ENCODE peak calls at places on chromosome 3, in five cellular contexts. M is endothelial cell, L is breast epithelium, J is colonic mucosa, U is GM10248. I is an unnamed sample.

GRCh38 chr3:535566-536416 is 339.2 kb downstream of the CHL1 start:
- DNase-seq in M (no peak), L (no peak), J (peak), U (no peak), I (peak)

GRCh38 chr3:66531256-66531655 is 30.4 kb upstream of the LRIG1 start:
- DNase-seq in M (no peak), L (no peak), J (no peak), U (no peak), I (no peak)

GRCh38 chr3:179840985-179841384 is 188.1 kb downstream of the USP13 start:
- DNase-seq in M (no peak), L (no peak), J (no peak), U (no peak), I (peak)

GRCh38 chr3:168165390-168166269 is 69.9 kb upstream of the GOLIM4 start:
- DNase-seq in M (peak), L (peak), J (peak), U (peak), I (peak)

GRCh38 chr3:195100903-195101591 is 169.9 kb downstream of the XXYLT1 start:
- DNase-seq in M (no peak), L (no peak), J (no peak), U (peak), I (no peak)

GRCh38 chr3:10023587-10024310 is 2.5 kb upstream of the FANCD2 start:
- DNase-seq in M (no peak), L (no peak), J (no peak), U (no peak), I (peak)

GRCh38 chr3:154301556-154301955 is 22.7 kb downstream of the DHX36 start:
- DNase-seq in M (no peak), L (no peak), J (no peak), U (no peak), I (no peak)

GRCh38 chr3:8458235-8458634 is 43.4 kb upstream of the LMCD1 start:
- DNase-seq in M (no peak), L (no peak), J (no peak), U (no peak), I (no peak)

GRCh38 chr3:72997421-72997961 is 880 bp downstream of the PPP4R2 start:
- DNase-seq in M (peak), L (no peak), J (peak), U (peak), I (peak)

GRCh38 chr3:8776406-8776805 is 7.0 kb upstream of the OXTR start:
- DNase-seq in M (no peak), L (peak), J (no peak), U (no peak), I (peak)

GRCh38 chr3:158160958-158161357 is 51.1 kb downstream of the RSRC1 start:
- DNase-seq in M (no peak), L (no peak), J (no peak), U (no peak), I (peak)

DNA sequence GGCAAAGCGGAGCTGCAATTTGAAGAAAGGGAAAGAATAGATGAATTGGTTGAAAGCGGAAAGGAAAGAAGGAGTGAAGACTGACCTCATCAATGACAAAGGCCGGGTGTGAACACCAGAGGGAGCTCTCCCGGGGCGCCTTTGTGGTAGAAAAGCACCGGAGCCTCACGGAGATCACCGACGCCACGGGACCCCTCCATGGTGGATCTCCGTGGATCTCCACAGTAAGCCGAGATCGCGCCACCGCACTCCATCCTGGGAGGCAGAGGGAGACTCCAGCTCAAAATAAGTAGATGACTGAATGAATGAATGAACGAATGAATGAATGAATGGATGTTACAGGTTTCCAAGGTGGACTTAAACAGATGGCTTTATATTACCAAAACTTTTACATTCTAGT is 25.0 kb downstream of the GPR160 start:
- DNase-seq in M (no peak), L (no peak), J (no peak), U (no peak), I (no peak)
- TF ChIP-seq CTCF in M (no peak), L (no peak), J (no peak), U (no peak), I (peak)

DNA sequence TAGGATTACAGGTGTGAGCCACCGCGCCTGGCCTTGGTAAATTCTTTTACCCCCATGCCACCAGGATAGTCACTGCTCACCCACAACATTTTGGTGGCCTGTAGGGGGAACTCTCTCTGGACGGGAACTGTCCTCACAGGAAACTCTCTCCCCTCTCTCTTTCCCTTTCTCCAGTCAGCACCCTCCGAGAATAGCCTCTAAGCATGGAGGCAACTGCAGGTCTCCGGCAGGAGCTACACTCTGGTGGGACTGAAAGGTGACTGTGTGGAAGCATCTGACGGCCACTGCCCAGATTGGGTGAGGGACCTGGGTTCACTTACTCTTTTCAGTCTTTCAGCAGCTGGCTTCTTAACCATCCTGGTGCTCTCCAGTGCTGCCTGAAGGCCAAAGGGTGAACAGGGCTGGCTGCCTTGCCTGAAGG is 21.3 kb downstream of the TRANK1 start:
- DNase-seq in M (no peak), L (no peak), J (no peak), U (no peak), I (no peak)
- TF ChIP-seq CTCF in M (no peak), L (no peak), J (no peak), U (peak), I (peak)

GRCh38 chr3:53803816-53804545 is 42.2 kb downstream of the CHDH start:
- DNase-seq in M (no peak), L (no peak), J (no peak), U (no peak), I (no peak)

GRCh38 chr3:53801319-53801718 is 44.9 kb downstream of the CHDH start:
- DNase-seq in M (no peak), L (no peak), J (no peak), U (no peak), I (no peak)

GRCh38 chr3:53803124-53803815 is 42.9 kb downstream of the CHDH start:
- DNase-seq in M (no peak), L (no peak), J (no peak), U (no peak), I (no peak)

GRCh38 chr3:53800507-53800906 is 45.7 kb downstream of the CHDH start:
- DNase-seq in M (no peak), L (no peak), J (no peak), U (no peak), I (no peak)

GRCh38 chr3:53802256-53802880 is 43.9 kb downstream of the CHDH start:
- DNase-seq in M (no peak), L (no peak), J (no peak), U (no peak), I (no peak)
- TF ChIP-seq CTCF in M (no peak), L (no peak), J (no peak), U (no peak), I (no peak)

GRCh38 chr3:134630506-134630905 is 20.3 kb downstream of the KY start:
- DNase-seq in M (no peak), L (no peak), J (no peak), U (no peak), I (no peak)
- TF ChIP-seq CTCF in M (no peak), L (no peak), J (peak), U (no peak), I (peak)

GRCh38 chr3:160049570-160049969 is 60.9 kb downstream of the IL12A start:
- DNase-seq in M (no peak), L (no peak), J (no peak), U (no peak), I (no peak)
- TF ChIP-seq CTCF in M (no peak), L (no peak), J (no peak), U (no peak), I (no peak)

GRCh38 chr3:48287034-48287433 is 46.1 kb downstream of the ZNF589 start:
- DNase-seq in M (no peak), L (no peak), J (no peak), U (no peak), I (no peak)

GRCh38 chr3:48285675-48286074 is 44.8 kb downstream of the ZNF589 start:
- DNase-seq in M (no peak), L (no peak), J (no peak), U (no peak), I (no peak)

GRCh38 chr3:48289659-48290058 is 43.8 kb downstream of the SPINK8 start:
- DNase-seq in M (no peak), L (no peak), J (no peak), U (no peak), I (no peak)

GRCh38 chr3:48285132-48285531 is 44.2 kb downstream of the ZNF589 start:
- DNase-seq in M (no peak), L (no peak), J (no peak), U (no peak), I (no peak)

GRCh38 chr3:48286308-48286707 is 45.4 kb downstream of the ZNF589 start:
- DNase-seq in M (no peak), L (no peak), J (no peak), U (no peak), I (no peak)
- TF ChIP-seq CTCF in M (no peak), L (no peak), J (no peak), U (no peak), I (no peak)